ENCODE peak calls at places on chromosome X, in eight cellular contexts. L is K562, Y is WTC11, M is HepG2, A is HCT116, G is GM12878, Q is A549, E is SK-N-SH. W is an unnamed sample.

GRCh38 chrX:119682019-119682989 is 10.7 kb downstream of the SEPTIN6 start:
- DNase-seq in L (no peak), Y (no peak), M (no peak), A (no peak), G (peak), Q (no peak), E (no peak), W (peak)

GRCh38 chrX:130055103-130055502 is 55.2 kb downstream of the ELF4 start:
- DNase-seq in L (no peak), Y (no peak), M (no peak), A (no peak), G (no peak), Q (no peak), E (no peak), W (no peak)

GRCh38 chrX:133654801-133655200 is 239.5 kb upstream of the GPC4 start:
- DNase-seq in L (no peak), Y (no peak), M (no peak), A (no peak), G (no peak), Q (no peak), E (no peak), W (no peak)

GRCh38 chrX:7943600-7944245 is 16.5 kb upstream of the PNPLA4 start:
- DNase-seq in L (no peak), Y (no peak), M (no peak), A (no peak), G (no peak), Q (no peak), E (no peak), W (no peak)

GRCh38 chrX:96771500-96771899 is 86.9 kb downstream of the DIAPH2 start:
- DNase-seq in L (no peak), Y (no peak), M (no peak), A (no peak), G (no peak), Q (no peak), E (no peak), W (peak)

GRCh38 chrX:29040160-29040559 is 452.9 kb downstream of the IL1RAPL1 start:
- DNase-seq in L (no peak), Y (no peak), M (no peak), A (no peak), G (no peak), Q (no peak), E (no peak), W (no peak)

GRCh38 chrX:131778269-131779218 is 234.7 kb downstream of the OR13H1 start:
- DNase-seq in L (no peak), Y (no peak), M (no peak), A (no peak), G (peak), Q (peak), E (peak), W (no peak)

GRCh38 chrX:39903343-39903742 is 194.4 kb downstream of the BCOR start:
- DNase-seq in L (no peak), Y (no peak), M (no peak), A (no peak), G (no peak), Q (no peak), E (no peak), W (no peak)

GRCh38 chrX:17563515-17563914 is 173.8 kb upstream of the SCML1 start:
- DNase-seq in L (no peak), Y (no peak), M (no peak), A (no peak), G (no peak), Q (no peak), E (no peak), W (no peak)

GRCh38 chrX:68750316-68750715 is 78.5 kb upstream of the EFNB1 start:
- DNase-seq in L (no peak), Y (no peak), M (no peak), A (no peak), G (no peak), Q (no peak), E (no peak), W (no peak)

GRCh38 chrX:15143050-15143824 is 126.6 kb downstream of the ASB9 start:
- DNase-seq in L (peak), Y (peak), M (peak), A (peak), G (no peak), Q (peak), E (peak), W (peak)

GRCh38 chrX:26952213-26952612 is 510.9 kb downstream of the PPP4R3C start:
- DNase-seq in L (no peak), Y (no peak), M (no peak), A (no peak), G (no peak), Q (no peak), E (no peak), W (no peak)

GRCh38 chrX:47321386-47321785 is 49.0 kb upstream of the ZNF157 start:
- DNase-seq in L (peak), Y (peak), M (no peak), A (no peak), G (no peak), Q (peak), E (no peak), W (no peak)

GRCh38 chrX:118455013-118455412 is 40.6 kb upstream of the DOCK11 start:
- DNase-seq in L (no peak), Y (no peak), M (no peak), A (no peak), G (no peak), Q (no peak), E (no peak), W (peak)

GRCh38 chrX:151753313-151754041 is 18.9 kb downstream of the CNGA2 start:
- DNase-seq in L (peak), Y (peak), M (peak), A (peak), G (no peak), Q (peak), E (peak), W (peak)

GRCh38 chrX:41720125-41720780 is 3.7 kb upstream of the GPR82 start:
- DNase-seq in L (no peak), Y (no peak), M (no peak), A (no peak), G (peak), Q (no peak), E (no peak), W (peak)

GRCh38 chrX:134452591-134452990 is 7.4 kb upstream of the HPRT1 start:
- DNase-seq in L (no peak), Y (no peak), M (no peak), A (no peak), G (no peak), Q (no peak), E (no peak), W (no peak)

GRCh38 chrX:39795591-39795990 is 302.2 kb downstream of the BCOR start:
- DNase-seq in L (no peak), Y (no peak), M (no peak), A (no peak), G (no peak), Q (no peak), E (no peak), W (no peak)

GRCh38 chrX:4550018-4550417 is 836.6 kb upstream of the PRKX start:
- DNase-seq in L (no peak), Y (peak), M (no peak), A (no peak), G (no peak), Q (peak), E (peak), W (peak)

GRCh38 chrX:124406294-124407013 is 60.1 kb downstream of the SH2D1A start:
- DNase-seq in L (peak), Y (peak), M (peak), A (peak), G (no peak), Q (peak), E (peak), W (peak)

GRCh38 chrX:21855937-21856415 is at the start of gene YY2:
- DNase-seq in L (no peak), Y (no peak), M (no peak), A (no peak), G (no peak), Q (no peak), E (no peak), W (no peak)

GRCh38 chrX:153610834-153611209 is 11.9 kb upstream of the CCNQ start:
- DNase-seq in L (no peak), Y (no peak), M (no peak), A (no peak), G (no peak), Q (no peak), E (no peak), W (no peak)

GRCh38 chrX:13216139-13216538 is 103.7 kb downstream of the ATXN3L start:
- DNase-seq in L (no peak), Y (no peak), M (no peak), A (no peak), G (no peak), Q (no peak), E (no peak), W (no peak)

GRCh38 chrX:12788645-12789044 is 2.6 kb upstream of the PRPS2 start:
- DNase-seq in L (no peak), Y (no peak), M (no peak), A (no peak), G (no peak), Q (no peak), E (no peak), W (no peak)

GRCh38 chrX:2325076-2325784 is 175.5 kb downstream of the DHRSX start:
- DNase-seq in L (peak), Y (no peak), M (no peak), A (no peak), G (peak), Q (no peak), E (peak), W (no peak)

GRCh38 chrX:66039916-66040315 is at the start of gene VSIG4:
- DNase-seq in L (no peak), Y (no peak), M (no peak), A (no peak), G (no peak), Q (no peak), E (no peak), W (no peak)

GRCh38 chrX:120660638-120661037 is 30.8 kb upstream of the C1GALT1C1 start:
- DNase-seq in L (no peak), Y (no peak), M (no peak), A (no peak), G (no peak), Q (no peak), E (no peak), W (no peak)

GRCh38 chrX:6965729-6966128 is 181.8 kb upstream of the STS start:
- DNase-seq in L (no peak), Y (no peak), M (no peak), A (no peak), G (no peak), Q (no peak), E (no peak), W (no peak)

GRCh38 chrX:38859602-38860001 is 58.3 kb downstream of the MID1IP1 start:
- DNase-seq in L (no peak), Y (no peak), M (no peak), A (no peak), G (no peak), Q (no peak), E (no peak), W (no peak)

GRCh38 chrX:8849462-8849861 is 48.3 kb upstream of the FAM9A start:
- DNase-seq in L (no peak), Y (no peak), M (peak), A (no peak), G (no peak), Q (peak), E (no peak), W (no peak)

GRCh38 chrX:18888281-18888680 is 95.6 kb downstream of the PHKA2 start:
- DNase-seq in L (no peak), Y (no peak), M (no peak), A (no peak), G (no peak), Q (no peak), E (no peak), W (no peak)
- TF ChIP-seq MAX in L (no peak), Y (no peak), M (no peak), A (no peak), G (no peak), Q (no peak), E (no peak), W (no peak)

GRCh38 chrX:70754169-70754843 is 154.2 kb downstream of the TEX11 start:
- DNase-seq in L (no peak), Y (no peak), M (no peak), A (no peak), G (no peak), Q (no peak), E (no peak), W (peak)

DNA sequence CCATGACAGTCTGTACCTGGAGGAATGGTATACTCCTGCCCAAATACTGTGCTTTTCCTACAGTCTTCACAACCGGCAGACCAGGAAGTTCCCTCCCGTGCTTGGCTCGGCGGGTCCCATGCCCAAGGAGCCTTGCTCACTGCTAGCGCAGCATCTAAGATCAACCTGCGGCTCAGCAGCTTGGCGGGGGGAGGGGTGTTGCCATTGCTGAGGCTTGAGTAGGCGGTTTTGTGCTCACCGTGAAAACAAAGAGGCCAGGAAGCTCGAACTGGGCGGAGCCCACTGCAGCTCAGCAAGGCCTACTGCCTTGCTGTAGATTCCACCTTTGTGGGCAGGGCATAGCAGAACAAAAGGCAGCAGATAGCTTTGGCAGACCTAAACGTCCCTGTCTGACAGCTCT is 152.7 kb downstream of the TEX11 start:
- DNase-seq in L (peak), Y (peak), M (no peak), A (no peak), G (no peak), Q (no peak), E (no peak), W (no peak)
- TF ChIP-seq MAX in L (no peak), Y (no peak), M (no peak), A (no peak), G (no peak), Q (no peak), E (no peak), W (no peak)

GRCh38 chrX:109614951-109615350 is 10.0 kb downstream of the KCNE5 start:
- DNase-seq in L (no peak), Y (no peak), M (no peak), A (no peak), G (no peak), Q (no peak), E (no peak), W (no peak)
- TF ChIP-seq MAX in L (no peak), Y (no peak), M (no peak), A (no peak), G (no peak), Q (no peak), E (no peak), W (no peak)

DNA sequence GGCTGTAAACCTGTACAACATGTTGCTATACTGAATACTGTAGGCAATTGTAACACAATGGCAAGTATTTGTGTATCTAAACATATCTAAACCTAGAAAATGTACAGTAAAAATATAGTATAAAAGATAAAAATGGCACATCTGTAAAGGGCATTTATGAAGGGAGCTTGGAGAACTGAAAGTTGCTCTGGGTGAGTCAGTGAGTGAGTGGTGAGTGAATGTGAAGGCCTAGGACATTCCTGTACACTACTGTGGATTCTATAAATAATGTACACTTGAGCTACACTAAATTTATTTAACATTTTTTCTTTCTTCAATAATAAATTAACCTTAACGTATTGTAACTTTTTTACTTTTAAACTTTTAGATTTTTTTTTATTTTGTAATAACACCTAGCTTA is 5.0 kb upstream of the SHROOM4 start:
- DNase-seq in L (no peak), Y (no peak), M (no peak), A (no peak), G (no peak), Q (no peak), E (no peak), W (no peak)
- TF ChIP-seq MAX in L (no peak), Y (no peak), M (no peak), A (no peak), G (no peak), Q (no peak), E (no peak), W (no peak)